ENCODE peak calls at places on chromosomes 13 and 19, in nine cellular contexts. M is aorta, F is fibroblast of lung, V is left lung, X is BE2C, T is hepatocyte, P is breast epithelium, E is sigmoid colon, Y is mesendoderm. L is an unnamed sample. For H3K4me1, the result is how much of the 10 kb centered on the place peaks cover.

GRCh38 chr13:39916330-39916729 is 260.9 kb downstream of the COG6 start:
- DNase-seq in M (no peak), F (no peak), V (no peak), X (no peak), T (no peak), P (no peak), E (no peak), Y (no peak), L (no peak)

GRCh38 chr13:92716749-92717148 is 509.9 kb upstream of the GPC6 start:
- DNase-seq in M (no peak), F (peak), V (no peak), X (no peak), T (no peak), P (no peak), E (no peak), Y (peak), L (no peak)

GRCh38 chr19:15442142-15442920 is 7.4 kb downstream of the WIZ start:
- DNase-seq in M (no peak), F (no peak), V (no peak), X (no peak), T (no peak), P (no peak), E (no peak), Y (no peak), L (no peak)

GRCh38 chr19:50858896-50859295 is 4.2 kb downstream of the KLK3 start:
- DNase-seq in M (no peak), F (no peak), V (no peak), X (no peak), T (peak), P (no peak), E (no peak), Y (no peak), L (peak)

GRCh38 chr13:98752111-98752941 is at the start of gene SLC15A1:
- DNase-seq in M (no peak), F (no peak), V (no peak), X (no peak), T (peak), P (no peak), E (no peak), Y (no peak), L (peak)

GRCh38 chr19:23996549-23996948 is 81.9 kb downstream of the ZNF726 start:
- DNase-seq in M (no peak), F (no peak), V (no peak), X (peak), T (no peak), P (no peak), E (no peak), Y (peak), L (peak)

GRCh38 chr13:94389544-94390351 is 89.7 kb downstream of the DCT start:
- DNase-seq in M (no peak), F (no peak), V (no peak), X (no peak), T (peak), P (no peak), E (no peak), Y (no peak), L (no peak)

GRCh38 chr13:64428196-64428595 is 2801.9 kb downstream of the PCDH9 start:
- DNase-seq in M (no peak), F (peak), V (no peak), X (no peak), T (no peak), P (no peak), E (no peak), Y (no peak), L (no peak)

GRCh38 chr13:49652691-49653305 is 24.5 kb downstream of the ARL11 start:
- DNase-seq in M (no peak), F (no peak), V (no peak), X (peak), T (peak), P (no peak), E (no peak), Y (peak), L (peak)

DNA sequence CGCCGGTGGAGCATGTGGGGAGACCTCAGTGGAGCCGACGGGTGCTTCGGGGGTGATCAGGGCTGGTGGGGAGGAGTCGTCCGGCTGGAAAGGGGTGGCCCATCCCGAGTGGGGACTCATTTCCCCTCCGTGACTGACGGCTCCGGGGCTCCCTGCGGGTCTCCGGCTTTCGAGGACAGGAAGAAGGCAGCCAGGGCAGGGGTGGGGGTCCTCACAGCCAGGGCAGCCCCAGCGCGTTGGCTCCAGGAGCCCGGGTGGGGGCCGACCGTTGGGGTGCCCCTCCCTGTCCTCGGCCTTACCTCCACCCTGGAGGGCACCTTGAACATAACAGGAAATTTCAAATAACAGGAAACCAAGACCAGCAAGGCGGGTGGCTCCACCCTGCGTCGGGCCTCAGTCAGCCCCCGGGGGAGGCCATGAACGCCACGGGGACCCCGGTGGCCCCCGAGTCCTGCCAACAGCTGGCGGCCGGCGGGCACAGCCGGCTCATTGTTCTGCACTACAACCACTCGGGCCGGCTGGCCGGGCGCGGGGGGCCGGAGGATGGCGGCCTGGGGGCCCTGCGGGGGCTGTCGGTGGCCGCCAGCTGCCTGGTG is at the start of gene S1PR4:
- DNase-seq in M (peak), F (no peak), V (no peak), X (no peak), T (peak), P (no peak), E (no peak), Y (no peak), L (no peak)
- H3K4me3 ChIP-seq in M (no peak), F (no peak), V (peak), X (no peak), T (no peak), P (peak), E (peak), Y (no peak), L (no peak)

GRCh38 chr19:42279902-42280760 is 11.1 kb downstream of the CIC start:
- DNase-seq in M (peak), F (peak), V (peak), X (peak), T (peak), P (peak), E (peak), Y (peak), L (peak)
- H3K4me1 ChIP-seq in M (under half), F (under half), V (half or more), X (under half), T (half or more), P (under half), E (half or more), Y (under half), L (under half)

DNA sequence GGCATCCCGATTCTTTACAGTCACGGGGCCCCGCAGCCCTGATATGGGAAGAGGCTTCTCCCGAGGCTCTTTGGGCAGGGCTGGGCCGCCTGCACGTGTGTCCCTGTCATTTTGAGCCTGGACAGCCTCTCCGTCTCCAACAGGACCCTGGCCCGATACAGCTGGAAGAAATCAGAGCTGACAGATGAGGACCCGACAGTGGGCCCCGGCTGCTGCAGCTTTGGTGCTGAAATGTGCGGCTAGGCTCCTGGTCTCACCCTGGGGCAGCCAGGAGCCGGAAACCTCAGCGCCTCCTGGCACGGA is 3.2 kb downstream of the PIAS4 start:
- DNase-seq in M (no peak), F (no peak), V (no peak), X (no peak), T (peak), P (no peak), E (no peak), Y (no peak), L (no peak)
- H3K4me3 ChIP-seq in M (no peak), F (no peak), V (no peak), X (no peak), T (no peak), P (no peak), E (peak), Y (no peak), L (no peak)

DNA sequence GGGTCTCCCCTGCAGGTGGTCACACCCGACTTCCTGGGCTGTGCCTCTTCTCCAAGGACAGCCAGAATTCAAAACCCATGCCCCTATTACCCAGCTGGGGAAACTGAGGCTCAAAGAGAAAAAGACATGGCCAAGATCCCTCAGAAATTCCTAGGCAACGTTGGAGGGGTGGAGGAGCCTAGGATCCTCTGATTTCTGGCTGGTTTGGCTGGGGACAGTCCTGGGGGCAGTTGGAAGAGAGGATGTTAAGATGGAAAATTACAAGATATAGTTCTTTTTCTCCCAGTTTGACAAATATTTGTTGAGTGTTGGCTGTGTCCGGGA is 2.4 kb downstream of the VASP start:
- DNase-seq in M (no peak), F (no peak), V (no peak), X (no peak), T (no peak), P (no peak), E (no peak), Y (no peak), L (no peak)
- H3K4me1 ChIP-seq in M (under half), F (under half), V (under half), X (under half), T (under half), P (under half), E (half or more), Y (under half), L (under half)

GRCh38 chr19:1410136-1410786 is 2.9 kb downstream of the DAZAP1 start:
- DNase-seq in M (no peak), F (peak), V (no peak), X (no peak), T (no peak), P (no peak), E (no peak), Y (no peak), L (no peak)
- H3K4me3 ChIP-seq in M (no peak), F (peak), V (no peak), X (peak), T (no peak), P (no peak), E (peak), Y (no peak), L (no peak)

DNA sequence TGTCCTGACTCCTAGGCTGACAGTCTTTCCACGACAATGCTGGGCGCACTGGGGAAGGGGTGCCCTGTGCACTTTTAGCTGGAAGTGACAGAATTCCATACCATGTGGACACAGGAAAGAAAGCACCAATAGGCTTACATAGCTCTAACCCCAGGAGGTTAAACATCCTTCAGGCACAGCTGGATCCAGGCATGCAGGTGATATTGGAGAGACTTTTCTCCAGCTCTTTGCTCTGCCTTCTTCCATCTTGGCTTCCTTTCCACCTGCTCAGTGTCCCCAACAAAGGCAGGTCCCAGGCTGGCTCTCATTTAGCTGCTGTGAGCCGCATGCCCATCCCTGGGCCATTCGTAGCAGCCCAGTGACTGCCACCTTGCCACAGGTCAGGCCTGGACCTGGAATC is 61.1 kb upstream of the LDLR start:
- DNase-seq in M (no peak), F (no peak), V (no peak), X (no peak), T (no peak), P (no peak), E (no peak), Y (no peak), L (no peak)
- H3K4me1 ChIP-seq in M (under half), F (under half), V (under half), X (under half), T (under half), P (under half), E (under half), Y (under half), L (under half)

GRCh38 chr13:46666727-46667456 is 113.9 kb downstream of the LRCH1 start:
- DNase-seq in M (no peak), F (no peak), V (no peak), X (peak), T (peak), P (no peak), E (no peak), Y (peak), L (peak)
- H3K4me3 ChIP-seq in M (no peak), F (no peak), V (no peak), X (no peak), T (no peak), P (no peak), E (no peak), Y (no peak), L (peak)

DNA sequence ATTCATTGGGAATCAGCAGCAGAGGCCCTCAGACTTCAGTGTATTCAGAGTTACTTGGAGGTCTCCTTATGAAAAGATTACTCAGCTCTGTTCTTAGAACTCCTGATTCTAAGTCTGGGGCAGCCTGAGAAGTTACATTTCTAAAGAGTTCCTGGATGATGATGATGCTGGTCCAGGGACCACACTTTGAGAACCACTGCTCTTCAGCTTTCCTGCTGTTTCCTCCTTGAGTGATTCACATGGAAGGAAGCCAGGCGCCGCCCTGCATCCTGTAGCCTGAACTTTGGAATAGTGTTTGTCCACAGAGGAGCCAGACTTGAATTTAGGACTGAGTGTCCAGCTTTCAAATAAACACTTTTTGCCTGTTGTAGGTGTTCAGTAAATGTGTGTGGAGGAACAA is 2.9 kb downstream of the CEBPG start:
- DNase-seq in M (peak), F (peak), V (no peak), X (no peak), T (peak), P (no peak), E (peak), Y (no peak), L (no peak)
- H3K4me1 ChIP-seq in M (under half), F (under half), V (under half), X (under half), T (under half), P (under half), E (under half), Y (under half), L (under half)

GRCh38 chr19:49436381-49437017 is 4.8 kb downstream of the SLC17A7 start:
- DNase-seq in M (no peak), F (no peak), V (no peak), X (peak), T (peak), P (no peak), E (no peak), Y (peak), L (peak)
- H3K4me3 ChIP-seq in M (no peak), F (no peak), V (no peak), X (peak), T (no peak), P (no peak), E (no peak), Y (no peak), L (no peak)

GRCh38 chr13:79780240-79780639 is 299.3 kb downstream of the NDFIP2 start:
- DNase-seq in M (no peak), F (peak), V (no peak), X (no peak), T (no peak), P (no peak), E (no peak), Y (no peak), L (no peak)

GRCh38 chr13:79779061-79779460 is 298.1 kb downstream of the NDFIP2 start:
- DNase-seq in M (no peak), F (no peak), V (no peak), X (no peak), T (no peak), P (no peak), E (no peak), Y (no peak), L (no peak)

GRCh38 chr13:79779761-79780160 is 298.8 kb downstream of the NDFIP2 start:
- DNase-seq in M (no peak), F (peak), V (peak), X (no peak), T (peak), P (peak), E (peak), Y (peak), L (peak)

GRCh38 chr13:79782541-79783216 is 301.7 kb downstream of the NDFIP2 start:
- DNase-seq in M (peak), F (peak), V (peak), X (no peak), T (peak), P (peak), E (no peak), Y (peak), L (peak)

GRCh38 chr13:79781829-79782540 is 301.0 kb downstream of the NDFIP2 start:
- DNase-seq in M (no peak), F (peak), V (no peak), X (no peak), T (no peak), P (no peak), E (no peak), Y (no peak), L (no peak)
- H3K4me1 ChIP-seq in M (under half), F (under half), V (under half), X (under half), T (under half), P (under half), E (under half), Y (under half), L (under half)

L was measured in endodermal cell.